ENCODE peak calls at places on chromosomes 16 and 17, in nine cellular contexts. One of them, this sample, is unnamed.

GRCh38 chr16:56852968-56853367 is 12.0 kb upstream of the SLC12A3 start:
- DNase-seq in sigmoid colon: peak
- DNase-seq in K562: no peak
- DNase-seq in ovary: peak
- DNase-seq in esophagus muscularis mucosa: no peak
- DNase-seq in stomach: no peak
- DNase-seq in A549: no peak
- DNase-seq in SK-N-SH: no peak
- DNase-seq in upper lobe of left lung: no peak
- DNase-seq in this sample: no peak

GRCh38 chr17:83178533-83179201 is 99.3 kb downstream of the METRNL start:
- DNase-seq in sigmoid colon: peak
- DNase-seq in K562: no peak
- DNase-seq in ovary: peak
- DNase-seq in esophagus muscularis mucosa: peak
- DNase-seq in stomach: no peak
- DNase-seq in A549: no peak
- DNase-seq in SK-N-SH: no peak
- DNase-seq in upper lobe of left lung: no peak
- DNase-seq in this sample: peak

GRCh38 chr16:72928089-72928981 is 119.6 kb downstream of the ZFHX3 start:
- DNase-seq in sigmoid colon: peak
- DNase-seq in K562: no peak
- DNase-seq in ovary: no peak
- DNase-seq in esophagus muscularis mucosa: no peak
- DNase-seq in stomach: no peak
- DNase-seq in A549: no peak
- DNase-seq in SK-N-SH: no peak
- DNase-seq in upper lobe of left lung: no peak
- DNase-seq in this sample: no peak

GRCh38 chr17:65459667-65460415 is 101.6 kb downstream of the AXIN2 start:
- DNase-seq in sigmoid colon: peak
- DNase-seq in K562: no peak
- DNase-seq in ovary: no peak
- DNase-seq in esophagus muscularis mucosa: no peak
- DNase-seq in stomach: no peak
- DNase-seq in A549: no peak
- DNase-seq in SK-N-SH: no peak
- DNase-seq in upper lobe of left lung: no peak
- DNase-seq in this sample: no peak

GRCh38 chr17:73841431-73842060 is 197.3 kb upstream of the SDK2 start:
- DNase-seq in sigmoid colon: no peak
- DNase-seq in K562: no peak
- DNase-seq in ovary: no peak
- DNase-seq in esophagus muscularis mucosa: no peak
- DNase-seq in stomach: no peak
- DNase-seq in A549: peak
- DNase-seq in SK-N-SH: peak
- DNase-seq in upper lobe of left lung: no peak
- DNase-seq in this sample: no peak

GRCh38 chr17:81805707-81806460 is 1.9 kb downstream of the GCGR start:
- DNase-seq in sigmoid colon: no peak
- DNase-seq in K562: no peak
- DNase-seq in ovary: no peak
- DNase-seq in esophagus muscularis mucosa: no peak
- DNase-seq in stomach: no peak
- DNase-seq in A549: no peak
- DNase-seq in SK-N-SH: no peak
- DNase-seq in upper lobe of left lung: no peak
- DNase-seq in this sample: no peak

GRCh38 chr16:1706386-1707192 is 594 bp downstream of the MAPK8IP3 start:
- DNase-seq in sigmoid colon: no peak
- DNase-seq in K562: peak
- DNase-seq in ovary: no peak
- DNase-seq in esophagus muscularis mucosa: no peak
- DNase-seq in stomach: no peak
- DNase-seq in A549: no peak
- DNase-seq in SK-N-SH: peak
- DNase-seq in upper lobe of left lung: no peak
- DNase-seq in this sample: no peak

GRCh38 chr16:11535494-11535893 is 51.2 kb downstream of the LITAF start:
- DNase-seq in sigmoid colon: no peak
- DNase-seq in K562: no peak
- DNase-seq in ovary: no peak
- DNase-seq in esophagus muscularis mucosa: no peak
- DNase-seq in stomach: no peak
- DNase-seq in A549: peak
- DNase-seq in SK-N-SH: no peak
- DNase-seq in upper lobe of left lung: no peak
- DNase-seq in this sample: no peak

GRCh38 chr17:80706454-80706853 is 161.8 kb downstream of the RPTOR start:
- DNase-seq in sigmoid colon: no peak
- DNase-seq in K562: no peak
- DNase-seq in ovary: no peak
- DNase-seq in esophagus muscularis mucosa: no peak
- DNase-seq in stomach: no peak
- DNase-seq in A549: no peak
- DNase-seq in SK-N-SH: no peak
- DNase-seq in upper lobe of left lung: no peak
- DNase-seq in this sample: no peak
- TF ChIP-seq EP300 in sigmoid colon: no peak
- TF ChIP-seq EP300 in K562: no peak
- TF ChIP-seq EP300 in ovary: no peak
- TF ChIP-seq EP300 in esophagus muscularis mucosa: no peak
- TF ChIP-seq EP300 in stomach: no peak
- TF ChIP-seq EP300 in A549: no peak
- TF ChIP-seq EP300 in SK-N-SH: no peak
- TF ChIP-seq EP300 in upper lobe of left lung: no peak
- TF ChIP-seq EP300 in this sample: no peak

GRCh38 chr16:87395181-87395842 is 3.2 kb downstream of the MAP1LC3B start:
- DNase-seq in sigmoid colon: peak
- DNase-seq in K562: no peak
- DNase-seq in ovary: no peak
- DNase-seq in esophagus muscularis mucosa: no peak
- DNase-seq in stomach: no peak
- DNase-seq in A549: no peak
- DNase-seq in SK-N-SH: no peak
- DNase-seq in upper lobe of left lung: no peak
- DNase-seq in this sample: no peak

GRCh38 chr16:87391324-87391949 is 699 bp upstream of the MAP1LC3B start:
- DNase-seq in sigmoid colon: peak
- DNase-seq in K562: peak
- DNase-seq in ovary: peak
- DNase-seq in esophagus muscularis mucosa: no peak
- DNase-seq in stomach: peak
- DNase-seq in A549: peak
- DNase-seq in SK-N-SH: no peak
- DNase-seq in upper lobe of left lung: peak
- DNase-seq in this sample: peak

GRCh38 chr16:87391950-87392822 is at the start of gene MAP1LC3B:
- DNase-seq in sigmoid colon: peak
- DNase-seq in K562: peak
- DNase-seq in ovary: peak
- DNase-seq in esophagus muscularis mucosa: peak
- DNase-seq in stomach: peak
- DNase-seq in A549: peak
- DNase-seq in SK-N-SH: peak
- DNase-seq in upper lobe of left lung: peak
- DNase-seq in this sample: peak

GRCh38 chr16:87393680-87394055 is 1.5 kb downstream of the MAP1LC3B start:
- DNase-seq in sigmoid colon: peak
- DNase-seq in K562: no peak
- DNase-seq in ovary: no peak
- DNase-seq in esophagus muscularis mucosa: no peak
- DNase-seq in stomach: no peak
- DNase-seq in A549: no peak
- DNase-seq in SK-N-SH: no peak
- DNase-seq in upper lobe of left lung: no peak
- DNase-seq in this sample: no peak

DNA sequence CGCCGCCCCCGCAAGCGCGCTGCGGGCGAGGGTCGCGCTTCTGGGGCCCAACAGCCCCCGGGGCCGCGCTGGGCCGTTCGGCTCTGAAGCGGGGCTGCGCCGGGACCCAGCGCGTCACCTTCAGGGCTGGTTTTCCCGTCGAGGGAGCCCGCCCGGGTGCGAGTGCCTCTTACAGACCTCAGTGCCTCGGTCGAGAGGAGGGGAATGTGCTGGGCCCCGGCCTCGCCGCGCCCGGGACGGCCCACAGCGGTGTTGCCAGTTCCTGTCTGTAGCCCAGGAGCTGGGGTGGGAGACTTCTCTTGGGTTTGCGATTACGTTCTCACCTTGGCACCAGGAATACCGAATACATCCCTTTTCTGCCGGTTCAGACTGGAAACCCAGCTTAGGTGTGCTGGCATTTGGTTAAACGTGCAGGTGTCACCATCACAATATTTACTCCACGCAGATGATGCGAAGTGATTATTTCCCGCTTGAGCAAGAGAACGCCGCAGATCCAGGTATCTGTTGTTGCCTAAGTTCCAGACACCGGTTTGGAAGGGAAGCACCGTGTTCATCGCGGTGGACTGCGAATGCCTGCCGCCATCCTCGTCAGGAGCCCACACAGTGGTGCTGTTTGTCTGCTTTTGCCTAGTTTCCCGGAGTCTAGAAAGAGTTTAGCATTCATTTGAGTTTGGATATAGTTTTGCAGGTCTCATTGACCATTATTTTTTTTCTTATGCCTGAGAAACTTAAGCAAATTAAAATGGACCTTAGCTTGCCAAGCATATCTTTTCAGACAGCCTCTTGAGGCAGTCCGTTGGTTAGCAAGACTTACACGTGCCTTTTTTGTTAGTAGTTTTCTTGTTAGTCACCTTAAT is 915 bp downstream of the MAP1LC3B start:
- DNase-seq in sigmoid colon: peak
- DNase-seq in K562: peak
- DNase-seq in ovary: peak
- DNase-seq in esophagus muscularis mucosa: no peak
- DNase-seq in stomach: peak
- DNase-seq in A549: peak
- DNase-seq in SK-N-SH: peak
- DNase-seq in upper lobe of left lung: peak
- DNase-seq in this sample: no peak
- TF ChIP-seq EP300 in sigmoid colon: no peak
- TF ChIP-seq EP300 in K562: no peak
- TF ChIP-seq EP300 in ovary: no peak
- TF ChIP-seq EP300 in esophagus muscularis mucosa: no peak
- TF ChIP-seq EP300 in stomach: no peak
- TF ChIP-seq EP300 in A549: no peak
- TF ChIP-seq EP300 in SK-N-SH: no peak
- TF ChIP-seq EP300 in upper lobe of left lung: no peak
- TF ChIP-seq EP300 in this sample: no peak

GRCh38 chr16:48383877-48384304 is 1.3 kb downstream of the SIAH1 start:
- DNase-seq in sigmoid colon: no peak
- DNase-seq in K562: peak
- DNase-seq in ovary: no peak
- DNase-seq in esophagus muscularis mucosa: no peak
- DNase-seq in stomach: no peak
- DNase-seq in A549: peak
- DNase-seq in SK-N-SH: no peak
- DNase-seq in upper lobe of left lung: no peak
- DNase-seq in this sample: peak

GRCh38 chr16:48385272-48385953 is at the start of gene SIAH1:
- DNase-seq in sigmoid colon: peak
- DNase-seq in K562: peak
- DNase-seq in ovary: peak
- DNase-seq in esophagus muscularis mucosa: no peak
- DNase-seq in stomach: peak
- DNase-seq in A549: peak
- DNase-seq in SK-N-SH: peak
- DNase-seq in upper lobe of left lung: peak
- DNase-seq in this sample: peak

GRCh38 chr16:48383204-48383876 is 1.9 kb downstream of the SIAH1 start:
- DNase-seq in sigmoid colon: no peak
- DNase-seq in K562: no peak
- DNase-seq in ovary: no peak
- DNase-seq in esophagus muscularis mucosa: no peak
- DNase-seq in stomach: no peak
- DNase-seq in A549: no peak
- DNase-seq in SK-N-SH: no peak
- DNase-seq in upper lobe of left lung: no peak
- DNase-seq in this sample: no peak

GRCh38 chr16:48384305-48384981 is 770 bp downstream of the SIAH1 start:
- DNase-seq in sigmoid colon: peak
- DNase-seq in K562: peak
- DNase-seq in ovary: peak
- DNase-seq in esophagus muscularis mucosa: no peak
- DNase-seq in stomach: peak
- DNase-seq in A549: peak
- DNase-seq in SK-N-SH: peak
- DNase-seq in upper lobe of left lung: peak
- DNase-seq in this sample: peak

GRCh38 chr16:48384982-48385271 is 286 bp downstream of the SIAH1 start:
- DNase-seq in sigmoid colon: no peak
- DNase-seq in K562: peak
- DNase-seq in ovary: no peak
- DNase-seq in esophagus muscularis mucosa: no peak
- DNase-seq in stomach: no peak
- DNase-seq in A549: no peak
- DNase-seq in SK-N-SH: no peak
- DNase-seq in upper lobe of left lung: no peak
- DNase-seq in this sample: no peak
- TF ChIP-seq EP300 in sigmoid colon: no peak
- TF ChIP-seq EP300 in K562: no peak
- TF ChIP-seq EP300 in ovary: no peak
- TF ChIP-seq EP300 in esophagus muscularis mucosa: no peak
- TF ChIP-seq EP300 in stomach: no peak
- TF ChIP-seq EP300 in A549: no peak
- TF ChIP-seq EP300 in SK-N-SH: no peak
- TF ChIP-seq EP300 in upper lobe of left lung: no peak
- TF ChIP-seq EP300 in this sample: no peak

GRCh38 chr17:2212328-2212981 is 91.1 kb downstream of the SMG6 start:
- DNase-seq in sigmoid colon: peak
- DNase-seq in K562: no peak
- DNase-seq in ovary: no peak
- DNase-seq in esophagus muscularis mucosa: no peak
- DNase-seq in stomach: no peak
- DNase-seq in A549: no peak
- DNase-seq in SK-N-SH: no peak
- DNase-seq in upper lobe of left lung: no peak
- DNase-seq in this sample: peak

GRCh38 chr17:2214887-2215615 is 88.5 kb downstream of the SMG6 start:
- DNase-seq in sigmoid colon: peak
- DNase-seq in K562: no peak
- DNase-seq in ovary: peak
- DNase-seq in esophagus muscularis mucosa: no peak
- DNase-seq in stomach: no peak
- DNase-seq in A549: no peak
- DNase-seq in SK-N-SH: peak
- DNase-seq in upper lobe of left lung: no peak
- DNase-seq in this sample: no peak

GRCh38 chr17:2211661-2212327 is 91.8 kb downstream of the SMG6 start:
- DNase-seq in sigmoid colon: no peak
- DNase-seq in K562: no peak
- DNase-seq in ovary: no peak
- DNase-seq in esophagus muscularis mucosa: no peak
- DNase-seq in stomach: no peak
- DNase-seq in A549: no peak
- DNase-seq in SK-N-SH: no peak
- DNase-seq in upper lobe of left lung: no peak
- DNase-seq in this sample: no peak

GRCh38 chr17:2214047-2214717 is 89.4 kb downstream of the SMG6 start:
- DNase-seq in sigmoid colon: peak
- DNase-seq in K562: peak
- DNase-seq in ovary: peak
- DNase-seq in esophagus muscularis mucosa: peak
- DNase-seq in stomach: no peak
- DNase-seq in A549: no peak
- DNase-seq in SK-N-SH: no peak
- DNase-seq in upper lobe of left lung: peak
- DNase-seq in this sample: peak

DNA sequence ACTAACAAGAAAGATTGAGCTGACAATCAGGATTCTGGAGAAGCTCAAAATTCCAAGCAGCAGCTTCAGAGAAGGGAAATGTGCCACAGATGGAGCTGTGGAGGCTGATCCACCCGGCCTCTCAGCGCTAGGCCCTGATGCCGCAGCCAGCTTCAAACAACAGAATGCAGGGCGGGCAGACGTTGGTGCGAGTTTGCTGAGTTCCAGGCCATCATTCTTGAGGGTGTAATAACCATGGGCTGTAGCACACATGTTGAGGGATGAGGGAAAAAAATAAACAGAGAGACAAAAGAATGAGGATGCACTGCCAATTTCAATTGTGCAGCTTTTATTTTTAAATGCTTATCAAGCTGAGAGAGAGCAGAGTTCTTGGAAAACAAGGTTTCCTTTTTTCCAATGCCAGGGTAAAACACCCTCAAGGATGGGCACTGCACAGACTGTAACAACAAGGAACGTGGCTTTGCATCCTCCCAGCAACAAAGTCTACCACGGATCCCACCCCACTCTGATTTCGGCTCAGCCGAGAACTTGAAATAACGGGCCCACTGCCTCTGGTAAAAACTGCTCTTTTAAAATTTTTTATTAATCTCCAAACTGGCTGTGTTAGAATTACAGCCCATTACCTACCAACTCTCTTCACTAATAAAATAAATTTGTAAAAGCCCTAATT is 90.2 kb downstream of the SMG6 start:
- DNase-seq in sigmoid colon: peak
- DNase-seq in K562: no peak
- DNase-seq in ovary: no peak
- DNase-seq in esophagus muscularis mucosa: no peak
- DNase-seq in stomach: no peak
- DNase-seq in A549: no peak
- DNase-seq in SK-N-SH: no peak
- DNase-seq in upper lobe of left lung: no peak
- DNase-seq in this sample: no peak
- TF ChIP-seq EP300 in sigmoid colon: no peak
- TF ChIP-seq EP300 in K562: no peak
- TF ChIP-seq EP300 in ovary: no peak
- TF ChIP-seq EP300 in esophagus muscularis mucosa: no peak
- TF ChIP-seq EP300 in stomach: no peak
- TF ChIP-seq EP300 in A549: no peak
- TF ChIP-seq EP300 in SK-N-SH: no peak
- TF ChIP-seq EP300 in upper lobe of left lung: no peak
- TF ChIP-seq EP300 in this sample: no peak

This sample was measured in tibial nerve.